ENCODE peak calls at places on chromosomes 6 and 20, in five cellular contexts. D, Y, M, F and O are unnamed samples.

GRCh38 chr6:114024746-114025145 is 53.8 kb upstream of the HDAC2 start:
- DNase-seq in D (no peak), Y (no peak), M (no peak), F (no peak), O (no peak)

GRCh38 chr20:60132162-60132826 is 174.1 kb downstream of the CDH26 start:
- DNase-seq in D (no peak), Y (no peak), M (no peak), F (no peak), O (no peak)

GRCh38 chr6:165881812-165882211 is 218.8 kb upstream of the PDE10A start:
- DNase-seq in D (no peak), Y (no peak), M (no peak), F (no peak), O (no peak)

GRCh38 chr6:92341224-92341623 is 1078.1 kb downstream of the EPHA7 start:
- DNase-seq in D (no peak), Y (no peak), M (no peak), F (no peak), O (no peak)

GRCh38 chr6:2630891-2631458 is 119.7 kb downstream of the MYLK4 start:
- DNase-seq in D (no peak), Y (no peak), M (no peak), F (no peak), O (no peak)

GRCh38 chr20:51428451-51429143 is 113.9 kb downstream of the NFATC2 start:
- DNase-seq in D (peak; percentile 55), Y (no peak), M (no peak), F (no peak), O (peak; percentile 75)

GRCh38 chr6:136306466-136306865 is 16.8 kb upstream of the BCLAF1 start:
- DNase-seq in D (no peak), Y (no peak), M (no peak), F (no peak), O (no peak)

GRCh38 chr6:66226099-66226498 is 519.1 kb upstream of the EYS start:
- DNase-seq in D (peak; percentile 18), Y (no peak), M (no peak), F (no peak), O (no peak)

GRCh38 chr6:35775031-35775430 is 1.4 kb upstream of the CLPSL2 start:
- DNase-seq in D (no peak), Y (no peak), M (no peak), F (no peak), O (no peak)

GRCh38 chr20:62133051-62133845 is 9.9 kb downstream of the PSMA7 start:
- DNase-seq in D (no peak), Y (no peak), M (no peak), F (no peak), O (no peak)

GRCh38 chr20:21527908-21528307 is 14.0 kb upstream of the NKX2-2 start:
- DNase-seq in D (no peak), Y (no peak), M (no peak), F (no peak), O (no peak)

GRCh38 chr6:47267301-47267700 is 42.4 kb downstream of the TNFRSF21 start:
- DNase-seq in D (no peak), Y (no peak), M (no peak), F (no peak), O (no peak)

GRCh38 chr6:1328129-1328528 is 16.2 kb downstream of the FOXQ1 start:
- DNase-seq in D (no peak), Y (no peak), M (no peak), F (no peak), O (no peak)

GRCh38 chr6:106446287-106446885 is 85.9 kb downstream of the CRYBG1 start:
- DNase-seq in D (peak; percentile 12), Y (no peak), M (no peak), F (no peak), O (no peak)

GRCh38 chr6:141510803-141511202 is 621.9 kb upstream of the GJE1 start:
- DNase-seq in D (no peak), Y (no peak), M (no peak), F (no peak), O (no peak)

GRCh38 chr20:20551409-20551808 is 161.0 kb downstream of the RALGAPA2 start:
- DNase-seq in D (peak; percentile 12), Y (no peak), M (no peak), F (no peak), O (no peak)

GRCh38 chr6:12886961-12887775 is 170.6 kb downstream of the PHACTR1 start:
- DNase-seq in D (no peak), Y (no peak), M (no peak), F (peak; percentile 55), O (no peak)

GRCh38 chr6:85129881-85130280 is 320.0 kb upstream of the NT5E start:
- DNase-seq in D (no peak), Y (no peak), M (no peak), F (no peak), O (no peak)

GRCh38 chr6:35552285-35552917 is 39.7 kb upstream of the TULP1 start:
- DNase-seq in D (peak; percentile 40), Y (peak; percentile 15), M (peak; percentile 52), F (peak; percentile 84), O (peak; percentile 40)

GRCh38 chr20:57264151-57264792 is 2.2 kb downstream of the BMP7 start:
- DNase-seq in D (no peak), Y (no peak), M (no peak), F (no peak), O (peak; percentile 69)

GRCh38 chr6:39930540-39930939 is 3.7 kb downstream of the MOCS1 start:
- DNase-seq in D (no peak), Y (no peak), M (no peak), F (no peak), O (no peak)

GRCh38 chr20:25279403-25279802 is 31.5 kb downstream of the PYGB start:
- DNase-seq in D (no peak), Y (no peak), M (no peak), F (no peak), O (no peak)

GRCh38 chr20:58508762-58509395 is 6.3 kb downstream of the APCDD1L start:
- DNase-seq in D (no peak), Y (no peak), M (no peak), F (no peak), O (no peak)

GRCh38 chr20:25005220-25005619 is 12.7 kb upstream of the APMAP start:
- DNase-seq in D (no peak), Y (no peak), M (no peak), F (no peak), O (no peak)

GRCh38 chr6:11632795-11633511 is 95.4 kb downstream of the TMEM170B start:
- DNase-seq in D (no peak), Y (no peak), M (no peak), F (no peak), O (no peak)

GRCh38 chr6:11609324-11610071 is 71.9 kb downstream of the TMEM170B start:
- DNase-seq in D (no peak), Y (no peak), M (no peak), F (no peak), O (no peak)

GRCh38 chr6:152432758-152433157 is 204.4 kb downstream of the SYNE1 start:
- DNase-seq in D (no peak), Y (no peak), M (no peak), F (no peak), O (no peak)

GRCh38 chr6:52020961-52021570 is 66.3 kb downstream of the PKHD1 start:
- DNase-seq in D (peak; percentile 14), Y (no peak), M (peak; percentile 12), F (no peak), O (peak; percentile 36)

GRCh38 chr20:35226775-35227681 is 538 bp downstream of the MMP24 start:
- DNase-seq in D (peak; percentile 86), Y (no peak), M (peak; percentile 76), F (peak; percentile 89), O (peak; percentile 35)

GRCh38 chr6:131116755-131117360 is 18.4 kb upstream of the AKAP7 start:
- DNase-seq in D (peak; percentile 5), Y (no peak), M (peak; percentile 22), F (no peak), O (peak; percentile 68)

GRCh38 chr20:17705916-17706315 is 6.2 kb downstream of the BANF2 start:
- DNase-seq in D (no peak), Y (no peak), M (no peak), F (no peak), O (no peak)

DNA sequence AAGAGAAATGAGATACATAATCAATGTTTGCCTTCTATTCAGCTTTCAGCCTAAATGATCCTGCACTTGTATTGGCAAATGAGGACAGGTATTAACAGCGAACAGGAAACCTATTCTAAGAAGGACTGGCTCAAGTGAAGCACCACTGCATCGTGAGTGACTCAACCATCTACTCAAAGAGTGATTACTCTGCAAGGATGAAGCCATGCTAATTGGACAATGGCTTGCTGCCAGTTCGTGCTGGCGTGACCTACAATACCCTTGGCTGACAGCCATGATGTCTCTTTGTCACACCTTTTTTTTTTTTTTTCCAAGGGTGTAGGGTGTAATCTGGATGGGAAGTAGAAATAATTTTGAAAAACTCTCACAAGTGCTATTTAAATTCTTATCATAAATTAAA is 104.9 kb downstream of the GJA10 start:
- DNase-seq in D (no peak), Y (no peak), M (peak; percentile 59), F (no peak), O (no peak)
- TF ChIP-seq YY1 in D (no peak), Y (no peak), M (no peak), F (no peak), O (no peak)

DNA sequence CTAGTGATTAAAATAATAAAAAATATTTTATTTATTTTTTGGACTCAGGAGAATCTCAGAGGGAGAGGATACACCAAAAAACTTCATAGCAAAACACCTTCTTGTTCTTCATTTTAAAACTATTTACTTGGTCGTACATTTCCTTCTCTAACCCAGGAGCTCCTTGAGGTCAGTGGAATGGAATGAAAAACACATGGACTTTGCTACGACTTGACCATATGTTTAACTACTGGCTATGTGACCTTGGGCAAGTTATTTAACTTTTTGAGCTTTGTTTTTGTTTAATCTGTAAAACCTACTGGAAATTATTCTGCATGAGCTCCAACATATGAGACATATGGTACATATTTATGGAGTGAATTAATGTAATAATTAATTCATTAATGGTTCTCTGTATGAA is 1005.5 kb upstream of the CITED2 start:
- DNase-seq in D (no peak), Y (no peak), M (no peak), F (no peak), O (peak; percentile 81)
- TF ChIP-seq RFX5 in D (no peak), Y (no peak), M (no peak), F (no peak), O (no peak)

DNA sequence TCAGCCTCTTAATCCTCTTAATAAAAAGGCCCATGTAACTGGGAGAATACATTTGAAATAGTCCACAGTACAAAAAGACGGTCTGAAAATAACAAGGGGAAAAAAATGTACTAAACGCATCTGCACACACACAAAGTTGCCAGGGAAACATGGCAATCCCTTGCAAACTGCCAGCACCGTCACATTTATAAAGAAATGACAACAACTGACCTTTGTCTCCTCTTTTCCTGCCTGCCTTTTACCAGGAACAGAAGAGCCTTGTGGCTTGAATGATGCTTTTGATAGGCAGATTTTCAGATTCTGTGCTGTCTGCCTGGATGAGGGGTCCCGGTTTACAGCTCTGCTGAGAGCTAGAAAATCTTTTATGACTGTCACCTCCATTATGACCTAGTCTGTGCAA is 308.6 kb upstream of the ZFP64 start:
- DNase-seq in D (no peak), Y (no peak), M (no peak), F (no peak), O (no peak)
- TF ChIP-seq YY1 in D (no peak), Y (no peak), M (no peak), F (no peak), O (no peak)

GRCh38 chr6:55916188-55916587 is 40.8 kb upstream of the BMP5 start:
- DNase-seq in D (no peak), Y (no peak), M (no peak), F (no peak), O (no peak)
- TF ChIP-seq RFX5 in D (no peak), Y (no peak), M (no peak), F (no peak), O (no peak)